ENCODE peak calls at places on chromosomes 2 and 18, in seven cellular contexts. B is aorta, M is adrenal gland, P is GM23338, O is psoas muscle, R is SJSA1, Z is colonic mucosa. X is an unnamed sample. For H3K4me1, the result is how much of the 10 kb centered on the place peaks cover.

GRCh38 chr2:201116959-201117734 is 1.2 kb downstream of the CFLAR start:
- DNase-seq in B (peak), R (no peak), Z (peak), P (peak), O (peak), M (peak), X (peak)

GRCh38 chr2:128686498-128686861 is 367.8 kb upstream of the HS6ST1 start:
- DNase-seq in O (no peak), M (no peak), Z (no peak), B (no peak), R (no peak), P (no peak), X (no peak)

GRCh38 chr2:118016911-118017310 is 3.0 kb upstream of the CCDC93 start:
- DNase-seq in O (no peak), R (no peak), Z (no peak), M (no peak), P (no peak), B (no peak), X (no peak)

GRCh38 chr2:223692227-223692947 is 90.2 kb upstream of the SCG2 start:
- DNase-seq in B (no peak), M (peak), P (peak), R (peak), O (no peak), Z (no peak), X (no peak)

GRCh38 chr2:2843969-2844548 is 513.0 kb upstream of the MYT1L start:
- DNase-seq in Z (no peak), R (no peak), P (peak), M (no peak), O (no peak), B (no peak), X (no peak)

GRCh38 chr2:69804416-69804815 is 25.0 kb upstream of the GMCL1 start:
- DNase-seq in B (no peak), P (no peak), M (no peak), Z (no peak), O (no peak), R (no peak), X (no peak)

GRCh38 chr2:121699421-121700328 is 37.0 kb downstream of the NIFK start:
- DNase-seq in O (peak), B (peak), R (peak), M (peak), Z (peak), P (no peak), X (peak)

GRCh38 chr2:26672818-26673393 is 19.6 kb upstream of the KCNK3 start:
- DNase-seq in R (no peak), Z (no peak), M (peak), O (no peak), P (no peak), B (peak), X (no peak)

GRCh38 chr2:71360434-71360975 is 28.9 kb downstream of the ZNF638 start:
- DNase-seq in M (no peak), P (no peak), O (no peak), R (no peak), Z (no peak), B (no peak), X (no peak)
- H3K27ac ChIP-seq in M (no peak), P (no peak), O (peak), R (no peak), Z (no peak), B (no peak), X (no peak)

DNA sequence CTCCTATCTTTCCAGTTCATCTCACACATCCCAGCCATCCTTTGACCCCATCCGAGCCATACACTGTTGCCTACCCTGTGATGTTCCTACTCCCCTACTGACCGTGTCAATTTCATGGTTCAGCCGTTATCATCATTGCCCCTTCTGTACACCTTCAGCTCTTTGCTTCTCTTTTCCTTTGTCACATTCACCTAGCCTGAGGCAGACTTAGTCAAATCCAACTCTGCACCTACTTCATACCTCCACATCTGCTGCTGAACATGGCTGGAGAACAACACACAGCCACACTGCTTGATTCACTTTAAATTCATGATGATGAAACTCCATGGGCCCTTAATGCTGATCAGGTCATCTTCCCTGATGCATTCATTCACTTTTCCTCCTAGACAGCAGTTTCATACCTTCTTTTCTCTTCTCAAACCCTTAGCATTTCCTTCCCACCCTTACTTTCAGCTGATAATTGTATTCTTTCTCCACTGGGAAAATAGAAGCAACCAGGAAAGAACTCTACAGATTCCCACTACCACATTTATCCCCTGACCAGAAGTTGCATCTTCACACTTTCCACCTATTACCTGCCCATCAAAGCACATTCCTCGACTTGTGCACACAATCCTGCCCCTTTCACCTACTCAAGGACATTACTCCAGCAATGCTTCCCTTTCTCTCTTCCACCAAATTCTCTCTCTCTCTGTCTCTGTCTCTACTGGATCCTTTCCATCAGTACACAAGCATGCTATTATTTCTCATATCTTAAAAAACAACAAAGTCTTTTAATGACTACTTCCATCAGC is 59.6 kb downstream of the PKDCC start:
- DNase-seq in O (no peak), Z (no peak), B (no peak), R (no peak), M (no peak), P (no peak), X (no peak)
- H3K4me1 ChIP-seq in O (under half), Z (under half), B (under half), R (under half), M (under half), P (under half), X (under half)

DNA sequence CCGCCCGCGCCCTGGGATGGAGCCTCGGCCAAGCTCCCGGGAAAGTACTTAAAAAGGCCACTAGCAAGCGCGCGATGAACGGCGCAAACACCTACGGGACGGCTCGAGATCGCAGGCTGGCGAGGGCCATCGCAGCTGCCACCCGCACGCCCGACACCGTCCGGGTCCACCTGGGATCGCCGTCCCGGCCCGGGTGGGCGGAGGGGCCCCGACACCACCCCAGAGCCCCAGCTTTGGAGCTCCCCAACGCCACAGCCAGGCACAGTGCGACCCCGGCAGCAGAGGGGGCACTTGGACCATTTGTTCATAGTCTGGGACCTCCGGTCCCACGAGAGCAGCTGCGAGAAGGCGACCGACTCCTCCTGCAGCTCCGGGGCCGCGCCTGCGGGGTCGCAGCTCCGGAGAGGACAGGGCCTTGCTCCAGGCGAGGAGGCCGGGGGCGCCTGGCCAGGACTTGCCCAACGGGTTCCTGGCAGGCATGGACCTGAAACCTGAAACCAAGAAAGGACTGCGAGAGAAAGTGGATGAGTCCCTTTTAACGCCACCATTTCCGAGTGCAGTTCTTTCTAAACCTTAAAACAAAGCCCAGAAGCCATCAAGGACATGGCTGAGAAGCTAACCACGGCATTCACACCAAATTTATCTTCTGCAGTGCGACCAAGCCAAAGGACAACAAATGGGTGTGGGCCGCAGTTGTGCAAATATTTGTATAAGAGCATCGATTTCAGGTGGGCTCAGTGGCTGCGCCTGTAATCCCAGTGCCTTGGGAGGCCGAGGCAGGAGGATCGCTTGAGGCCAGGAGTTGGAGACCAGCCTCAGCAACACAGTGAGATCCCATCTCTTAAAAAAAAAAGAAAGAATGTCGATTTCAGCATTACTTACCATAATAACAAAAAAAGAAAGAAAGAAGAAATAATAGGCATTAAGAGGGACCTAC is 54.0 kb upstream of the IMP4 start:
- DNase-seq in O (peak), P (peak), B (no peak), R (no peak), Z (no peak), M (no peak), X (no peak)
- H3K27ac ChIP-seq in O (no peak), P (no peak), B (no peak), R (no peak), Z (no peak), M (no peak), X (no peak)

GRCh38 chr18:63207154-63207790 is 112.3 kb downstream of the BCL2 start:
- DNase-seq in Z (peak), P (no peak), B (no peak), O (no peak), R (no peak), M (no peak), X (no peak)

GRCh38 chr18:63206433-63207153 is 113.0 kb downstream of the BCL2 start:
- DNase-seq in M (no peak), O (no peak), P (no peak), B (no peak), Z (no peak), R (no peak), X (no peak)

GRCh38 chr18:63208676-63209075 is 110.9 kb downstream of the BCL2 start:
- DNase-seq in Z (no peak), R (no peak), M (no peak), P (no peak), B (no peak), O (no peak), X (no peak)

GRCh38 chr18:63205791-63206252 is 113.7 kb downstream of the BCL2 start:
- DNase-seq in R (no peak), Z (no peak), P (no peak), O (no peak), M (no peak), B (no peak), X (no peak)

GRCh38 chr18:63207825-63208224 is 111.7 kb downstream of the BCL2 start:
- DNase-seq in B (no peak), P (no peak), O (no peak), R (no peak), M (no peak), Z (no peak), X (no peak)
- H3K4me1 ChIP-seq in B (under half), P (under half), O (under half), R (under half), M (under half), Z (under half), X (under half)

GRCh38 chr2:240457223-240458043 is 22.0 kb downstream of the GPC1 start:
- DNase-seq in B (no peak), P (peak), M (no peak), Z (peak), R (no peak), O (peak), X (no peak)
- H3K27ac ChIP-seq in B (no peak), P (peak), M (no peak), Z (no peak), R (no peak), O (no peak), X (no peak)

DNA sequence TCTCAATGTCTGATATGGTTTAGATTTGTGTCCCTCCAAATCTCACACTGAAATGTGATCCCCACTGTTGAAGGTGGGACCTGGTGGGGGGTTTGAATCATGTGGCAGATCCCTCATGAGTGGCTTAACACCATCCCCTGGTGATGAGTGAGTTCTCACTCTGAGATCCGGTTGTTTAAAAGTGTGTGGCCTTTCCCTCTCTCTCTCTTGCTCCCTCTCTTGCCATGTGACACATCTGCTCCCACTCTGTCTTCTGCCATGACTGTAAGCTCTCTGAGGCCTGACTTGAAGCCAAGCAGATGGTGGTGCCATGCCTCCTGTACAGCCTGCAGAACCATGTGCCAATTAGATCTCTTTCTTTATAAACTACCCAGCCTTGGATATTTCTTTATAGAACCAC is 108.8 kb downstream of the RBMS1 start:
- DNase-seq in R (no peak), B (no peak), O (no peak), Z (no peak), P (no peak), M (no peak), X (no peak)
- H3K4me1 ChIP-seq in R (half or more), B (under half), O (half or more), Z (under half), P (half or more), M (half or more), X (under half)

GRCh38 chr2:4246364-4247131 is 543.2 kb downstream of the DCDC2C start:
- DNase-seq in M (no peak), Z (no peak), B (no peak), R (no peak), O (no peak), P (peak), X (no peak)
- H3K27ac ChIP-seq in M (no peak), Z (no peak), B (no peak), R (no peak), O (no peak), P (no peak), X (no peak)

GRCh38 chr2:127655209-127656073 is 9.5 kb downstream of the GPR17 start:
- DNase-seq in O (peak), P (no peak), Z (no peak), R (no peak), M (no peak), B (no peak), X (no peak)

GRCh38 chr2:127658146-127658545 is 12.2 kb downstream of the GPR17 start:
- DNase-seq in P (no peak), O (no peak), Z (no peak), B (peak), M (no peak), R (no peak), X (no peak)

GRCh38 chr2:127656569-127657231 is 10.7 kb downstream of the GPR17 start:
- DNase-seq in P (no peak), Z (no peak), O (peak), M (no peak), R (no peak), B (no peak), X (peak)

GRCh38 chr2:127658641-127659407 is 12.9 kb downstream of the GPR17 start:
- DNase-seq in R (no peak), B (peak), P (no peak), M (no peak), O (peak), Z (no peak), X (no peak)

DNA sequence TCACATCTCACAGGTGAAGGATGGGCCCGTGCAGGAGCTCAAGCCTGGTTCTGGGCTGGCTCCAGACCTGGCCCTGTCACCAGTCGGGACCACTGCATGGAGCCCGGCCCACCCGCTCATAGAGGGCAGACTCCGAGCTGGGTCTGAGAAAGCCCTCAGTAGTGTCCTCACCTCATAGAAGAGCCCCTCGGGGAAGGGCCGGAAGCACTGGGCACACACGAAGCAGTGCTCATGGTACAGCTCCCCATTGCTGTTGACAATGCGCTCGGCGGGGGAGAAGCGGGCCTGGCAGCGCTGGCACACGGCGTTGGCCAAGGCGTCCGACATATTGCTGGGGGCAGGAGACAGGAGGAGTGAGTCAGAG is 11.3 kb downstream of the GPR17 start:
- DNase-seq in Z (no peak), R (no peak), O (peak), P (no peak), B (peak), M (no peak), X (no peak)
- H3K4me1 ChIP-seq in Z (under half), R (under half), O (under half), P (under half), B (under half), M (under half), X (under half)